ENCODE peak calls at places on chromosomes 5 and 9, in nine cellular contexts. P is psoas muscle, U is GM23338, Y is prostate gland, X is lower lobe of right lung, F is endothelial cell of umbilical vein, W is heart right ventricle, V is cardiac muscle cell, Z is ovary. N is an unnamed sample.

GRCh38 chr5:179907570-179908324 is at the start of gene TBC1D9B:
- DNase-seq in X (peak; percentile 82), Y (peak; percentile 36), U (peak; percentile 83), F (peak; percentile 45), P (peak; percentile 85), V (peak; percentile 84), Z (peak; percentile 88), W (peak; percentile 79), N (peak; percentile 70)

GRCh38 chr5:125227333-125228075 is 481.1 kb upstream of the ZNF608 start:
- DNase-seq in Z (no peak), Y (no peak), F (peak; percentile 33), W (no peak), U (peak; percentile 59), X (no peak), V (peak; percentile 48), P (no peak), N (peak; percentile 6)

GRCh38 chr5:107467137-107467932 is 203.4 kb downstream of the EFNA5 start:
- DNase-seq in Y (no peak), W (no peak), X (no peak), U (no peak), P (no peak), F (peak; percentile 95), V (no peak), Z (no peak), N (peak; percentile 78)

GRCh38 chr9:79759460-79759859 is 187.7 kb downstream of the TLE4 start:
- DNase-seq in Z (no peak), U (no peak), X (no peak), W (no peak), F (no peak), P (no peak), Y (no peak), V (no peak), N (no peak)

GRCh38 chr9:77946969-77947368 is 84.6 kb downstream of the GNAQ start:
- DNase-seq in X (peak; percentile 53), V (no peak), P (no peak), Y (peak; percentile 18), F (no peak), U (no peak), Z (no peak), W (no peak), N (no peak)

GRCh38 chr5:170216262-170216864 is 16.4 kb upstream of the C5orf58 start:
- DNase-seq in Y (no peak), U (peak; percentile 76), V (peak; percentile 78), F (peak; percentile 73), W (no peak), P (no peak), X (no peak), Z (no peak), N (no peak)

GRCh38 chr9:124908098-124908497 is 32.8 kb downstream of the GOLGA1 start:
- DNase-seq in Y (no peak), P (no peak), U (no peak), Z (no peak), X (no peak), F (no peak), W (no peak), V (no peak), N (no peak)

GRCh38 chr5:88474574-88474973 is 205.9 kb upstream of the TMEM161B start:
- DNase-seq in X (no peak), U (no peak), W (no peak), Y (no peak), F (no peak), Z (no peak), P (no peak), V (no peak), N (peak; percentile 61)

GRCh38 chr5:10975915-10976314 is 214.9 kb upstream of the DAP start:
- DNase-seq in U (no peak), P (no peak), V (no peak), X (no peak), Y (no peak), Z (no peak), W (no peak), F (no peak), N (no peak)

GRCh38 chr5:134130239-134130945 is 15.9 kb downstream of the TCF7 start:
- DNase-seq in U (no peak), X (peak; percentile 17), Z (no peak), W (no peak), P (peak; percentile 36), Y (no peak), V (no peak), F (no peak), N (no peak)

GRCh38 chr5:124064956-124065355 is 553.0 kb downstream of the CSNK1G3 start:
- DNase-seq in P (no peak), V (no peak), X (no peak), Z (no peak), Y (no peak), U (no peak), F (peak; percentile 95), W (no peak), N (no peak)

GRCh38 chr9:32966036-32966435 is 35.4 kb downstream of the APTX start:
- DNase-seq in W (no peak), U (no peak), P (no peak), Z (no peak), V (peak; percentile 21), F (peak; percentile 74), Y (no peak), X (no peak), N (no peak)

GRCh38 chr5:140228364-140228837 is 53.4 kb downstream of the CYSTM1 start:
- DNase-seq in W (no peak), V (no peak), Y (no peak), Z (no peak), P (no peak), X (no peak), F (no peak), U (no peak), N (peak; percentile 96)

GRCh38 chr9:97237311-97237786 is 70.1 kb upstream of the CCDC180 start:
- DNase-seq in V (peak; percentile 13), Y (no peak), P (peak; percentile 49), U (peak; percentile 72), W (peak; percentile 13), X (no peak), F (no peak), Z (peak; percentile 45), N (no peak)

GRCh38 chr5:32444946-32445758 is 612 bp upstream of the ZFR start:
- DNase-seq in X (no peak), Y (no peak), Z (no peak), P (no peak), V (no peak), W (no peak), U (peak; percentile 51), F (no peak), N (no peak)

GRCh38 chr5:39599721-39600431 is 175.1 kb upstream of the DAB2 start:
- DNase-seq in W (no peak), V (peak; percentile 78), Y (no peak), P (no peak), U (peak; percentile 24), Z (no peak), F (peak; percentile 43), X (no peak), N (peak; percentile 90)

GRCh38 chr9:4086119-4087088 is 213.5 kb downstream of the GLIS3 start:
- DNase-seq in X (no peak), Z (no peak), U (no peak), F (no peak), W (no peak), P (no peak), V (peak; percentile 64), Y (no peak), N (no peak)

GRCh38 chr9:121607434-121608248 is 43.8 kb upstream of the DAB2IP start:
- DNase-seq in X (no peak), P (peak; percentile 83), V (peak; percentile 41), W (peak; percentile 70), F (no peak), U (no peak), Y (no peak), Z (no peak), N (no peak)

GRCh38 chr9:105415344-105415980 is 32.4 kb upstream of the FSD1L start:
- DNase-seq in F (peak; percentile 51), V (peak; percentile 70), X (no peak), Z (peak; percentile 44), Y (peak; percentile 58), U (peak; percentile 90), W (no peak), P (no peak), N (peak; percentile 55)

DNA sequence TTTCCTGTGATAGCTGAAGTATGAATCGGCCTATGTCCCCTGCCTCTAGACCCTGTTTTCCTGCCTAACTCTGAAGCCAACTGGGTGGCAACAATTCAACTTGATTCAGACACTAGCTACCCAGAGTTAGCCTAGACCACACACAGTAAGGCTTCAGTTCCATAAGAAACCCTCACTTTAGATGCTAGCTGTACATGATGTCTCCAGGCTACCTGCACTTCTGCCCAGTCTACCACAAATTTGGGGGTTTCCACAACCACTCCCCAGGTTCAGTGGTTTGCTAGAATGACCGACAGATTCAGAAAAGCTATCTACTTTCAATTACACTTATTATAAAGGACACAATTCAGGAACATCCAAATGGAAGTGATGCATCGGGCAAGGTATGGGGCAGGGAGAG is 119.4 kb upstream of the VLDLR start:
- DNase-seq in F (no peak), U (no peak), P (no peak), Y (no peak), V (no peak), Z (no peak), W (no peak), X (no peak), N (no peak)
- H3K4me3 ChIP-seq in F (no peak overlapping the region), U (no peak overlapping the region), P (no peak overlapping the region), Y (no peak overlapping the region), V (no peak overlapping the region), Z (no peak overlapping the region), W (no peak overlapping the region), X (no peak overlapping the region), N (no peak overlapping the region)

GRCh38 chr9:127785933-127786772 is at the start of gene CDK9:
- DNase-seq in V (peak; percentile 94), P (peak; percentile 96), W (peak; percentile 92), X (peak; percentile 91), F (peak; percentile 83), Y (peak; percentile 89), Z (peak; percentile 95), U (peak; percentile 94), N (peak; percentile 87)
- H3K4me1 ChIP-seq in V (peaks cover 4% of the 10 kb centered on the region), P (peaks cover 22% of the 10 kb centered on the region), W (peaks cover 35% of the 10 kb centered on the region), X (peaks cover 76% of the 10 kb centered on the region), F (peaks cover 44% of the 10 kb centered on the region), Y (peaks cover 8% of the 10 kb centered on the region), Z (peaks cover 11% of the 10 kb centered on the region), U (peaks cover 11% of the 10 kb centered on the region), N (no peaks in the 10 kb centered on the region)

GRCh38 chr5:93454896-93455295 is 126.1 kb downstream of the NR2F1-AS1 start:
- DNase-seq in V (no peak), U (no peak), F (no peak), Y (no peak), W (no peak), Z (no peak), P (no peak), X (no peak), N (no peak)

DNA sequence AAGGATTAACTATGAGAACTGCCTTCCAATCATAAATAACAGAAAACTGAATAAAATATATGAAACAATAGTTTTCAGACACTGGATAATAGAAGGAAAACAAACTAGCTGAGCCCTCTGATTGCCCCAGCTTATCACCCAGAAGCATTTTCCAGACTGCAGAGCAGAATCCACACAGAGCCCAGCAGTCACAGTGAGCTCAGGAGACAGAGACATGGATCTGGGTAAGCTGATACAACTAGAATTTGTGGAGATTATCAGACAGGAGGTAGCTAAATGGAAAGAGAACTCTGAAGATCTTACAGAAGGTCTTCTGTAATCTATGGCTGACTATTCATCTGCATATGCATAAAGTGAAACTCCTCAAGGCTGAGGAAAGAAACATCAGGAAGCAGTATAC is 128.8 kb downstream of the NR2F1-AS1 start:
- DNase-seq in W (no peak), Y (no peak), V (peak; percentile 11), X (no peak), Z (no peak), P (no peak), U (no peak), F (peak; percentile 40), N (no peak)
- H3K27ac ChIP-seq in W (no peak overlapping the region), Y (no peak overlapping the region), V (no peak overlapping the region), X (no peak overlapping the region), Z (no peak overlapping the region), P (no peak overlapping the region), U (no peak overlapping the region), F (no peak overlapping the region), N (no peak overlapping the region)

GRCh38 chr5:15266265-15266664 is 233.7 kb upstream of the FBXL7 start:
- DNase-seq in Z (no peak), X (no peak), F (no peak), U (no peak), P (no peak), V (no peak), W (no peak), Y (no peak), N (no peak)
- H3K4me3 ChIP-seq in Z (no peak overlapping the region), X (no peak overlapping the region), F (no peak overlapping the region), U (no peak overlapping the region), P (no peak overlapping the region), V (no peak overlapping the region), W (no peak overlapping the region), Y (no peak overlapping the region), N (no peak overlapping the region)

N was measured in small intestine.